ENCODE peak calls at places on chromosomes 5 and 9, in seven cellular contexts. F is K562, Y is SK-N-SH, G is HepG2, K is GM12878, R is HCT116, J is H1. C is an unnamed sample.

GRCh38 chr5:133147815-133148634 is 96.2 kb downstream of the HSPA4 start:
- DNase-seq in F (no peak), K (no peak), R (no peak), G (no peak), J (no peak), Y (no peak), C (no peak)

GRCh38 chr5:118558871-118559270 is 429.5 kb downstream of the DTWD2 start:
- DNase-seq in J (no peak), K (no peak), Y (no peak), F (no peak), R (no peak), G (no peak), C (no peak)

GRCh38 chr5:1865486-1865885 is 17.2 kb downstream of the IRX4 start:
- DNase-seq in Y (no peak), F (no peak), J (no peak), R (no peak), G (no peak), K (no peak), C (no peak)

GRCh38 chr5:177494356-177495195 is 2.8 kb downstream of the PDLIM7 start:
- DNase-seq in J (peak; percentile 75), Y (peak; percentile 88), K (no peak), G (peak; percentile 47), F (peak; percentile 62), R (peak; percentile 49), C (no peak)

GRCh38 chr9:136864996-136865767 is 926 bp downstream of the EDF1 start:
- DNase-seq in G (no peak), J (no peak), K (no peak), F (no peak), R (no peak), Y (no peak), C (no peak)

GRCh38 chr5:37571974-37572373 is 192.9 kb downstream of the WDR70 start:
- DNase-seq in J (no peak), Y (no peak), R (no peak), K (no peak), F (no peak), G (no peak), C (no peak)

GRCh38 chr9:84782228-84782866 is 112.8 kb downstream of the NTRK2 start:
- DNase-seq in Y (no peak), F (no peak), J (no peak), K (no peak), R (no peak), G (no peak), C (no peak)

GRCh38 chr5:148372883-148373282 is 10.9 kb upstream of the FBXO38 start:
- DNase-seq in Y (no peak), F (no peak), K (no peak), R (no peak), J (no peak), G (no peak), C (no peak)

GRCh38 chr5:90142531-90142930 is 267.0 kb downstream of the CETN3 start:
- DNase-seq in G (no peak), K (no peak), J (no peak), R (no peak), Y (no peak), F (no peak), C (no peak)

GRCh38 chr9:32045513-32045912 is 338.9 kb upstream of the ACO1 start:
- DNase-seq in G (no peak), Y (no peak), K (no peak), J (no peak), F (no peak), R (no peak), C (no peak)

GRCh38 chr5:43305948-43306563 is 7.2 kb downstream of the HMGCS1 start:
- DNase-seq in J (no peak), F (peak; percentile 41), R (peak; percentile 41), K (peak; percentile 30), G (peak; percentile 70), Y (peak; percentile 27), C (no peak)

GRCh38 chr9:72633966-72634365 is 112.6 kb downstream of the TMC1 start:
- DNase-seq in Y (no peak), F (peak; percentile 6), J (no peak), R (peak; percentile 15), K (no peak), G (no peak), C (no peak)

GRCh38 chr5:1720396-1721110 is 79.1 kb downstream of the MRPL36 start:
- DNase-seq in F (no peak), R (no peak), J (peak; percentile 29), K (no peak), G (no peak), Y (no peak), C (no peak)

GRCh38 chr9:26321935-26322334 is 570.7 kb downstream of the CAAP1 start:
- DNase-seq in G (no peak), K (no peak), Y (no peak), F (no peak), R (no peak), J (no peak), C (no peak)

GRCh38 chr9:133978226-133979123 is 13.6 kb downstream of the VAV2 start:
- DNase-seq in K (no peak), J (no peak), Y (peak; percentile 25), R (no peak), G (peak; percentile 93), F (no peak), C (no peak)

GRCh38 chr9:133980864-133981588 is 11.1 kb downstream of the VAV2 start:
- DNase-seq in Y (peak; percentile 45), G (no peak), J (no peak), F (no peak), R (no peak), K (no peak), C (no peak)

GRCh38 chr9:133981589-133981957 is 10.6 kb downstream of the VAV2 start:
- DNase-seq in F (no peak), K (no peak), Y (no peak), J (no peak), G (no peak), R (no peak), C (no peak)

GRCh38 chr9:133979124-133979920 is 12.8 kb downstream of the VAV2 start:
- DNase-seq in Y (peak; percentile 38), J (peak; percentile 50), F (no peak), G (peak; percentile 80), K (no peak), R (no peak), C (no peak)

DNA sequence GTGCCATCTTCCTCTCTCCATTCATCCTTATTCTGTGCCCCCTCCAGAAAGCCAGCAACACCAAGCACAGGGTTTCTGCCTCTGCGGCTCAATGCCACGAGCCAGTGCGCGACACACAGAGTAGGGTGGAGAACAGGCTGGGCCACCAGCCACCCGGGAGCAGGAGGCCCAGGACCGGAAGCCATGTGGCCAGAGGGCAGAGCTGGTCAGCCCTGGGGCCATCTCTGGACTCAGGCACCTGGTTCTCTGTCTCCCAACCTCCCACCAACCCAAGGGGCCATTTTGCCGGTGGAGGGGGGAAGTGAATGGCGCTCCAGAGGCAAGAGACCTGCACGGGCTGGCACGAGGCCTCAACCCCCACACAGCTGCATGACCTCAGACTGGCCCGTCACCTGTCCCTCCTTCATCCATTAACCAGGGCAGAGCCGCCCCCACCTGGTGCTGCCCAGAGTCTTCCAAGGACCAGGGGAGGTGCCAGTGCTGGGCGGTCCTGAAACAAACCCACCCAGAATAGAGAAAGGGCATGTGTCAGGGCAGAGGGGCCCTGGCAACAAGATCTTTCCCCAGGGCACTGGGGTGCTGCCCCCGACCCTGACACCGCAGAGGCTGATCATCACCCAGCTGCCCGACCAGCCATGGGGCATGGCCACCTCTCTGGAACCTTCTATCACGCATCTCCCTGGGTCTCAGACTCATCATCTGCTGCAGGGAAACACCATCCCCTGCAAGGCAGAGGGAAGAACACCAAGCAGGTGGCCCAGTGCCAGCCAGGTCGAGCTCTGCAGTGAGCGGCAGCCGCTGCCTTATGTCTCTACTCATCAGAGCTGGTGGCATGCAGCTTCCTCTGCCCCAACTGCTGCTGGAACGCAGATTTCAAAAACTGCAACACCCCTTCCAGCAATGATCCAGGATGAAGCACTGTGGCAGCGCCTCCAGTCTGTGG is 11.9 kb downstream of the VAV2 start:
- DNase-seq in F (no peak), K (no peak), J (no peak), G (no peak), Y (peak; percentile 67), R (no peak), C (no peak)
- TF ChIP-seq JUND in F (no peak), K (no peak), J (no peak), G (no peak), Y (no peak), R (no peak), C (no peak)

DNA sequence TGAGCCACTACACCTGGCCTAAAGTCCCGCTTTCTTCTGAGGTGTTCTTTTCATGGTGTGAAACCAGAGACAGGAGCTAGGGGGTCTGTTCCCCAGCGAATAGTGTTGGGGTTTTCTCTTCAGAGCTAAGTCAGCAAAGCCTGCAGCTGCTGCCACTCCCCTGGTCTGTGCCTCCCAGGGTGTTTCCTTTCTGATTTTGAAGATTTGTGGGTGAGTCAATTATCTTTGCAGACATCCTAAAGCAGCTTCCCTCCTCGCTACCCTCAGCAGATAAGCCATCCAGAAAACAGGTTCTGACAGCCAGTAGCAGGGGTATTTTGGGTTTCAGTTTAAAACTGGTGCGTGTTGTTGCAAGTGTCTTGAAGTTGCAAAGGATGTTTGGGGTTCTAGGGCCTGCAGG is 71.9 kb upstream of the IQGAP2 start:
- DNase-seq in R (no peak), F (no peak), G (no peak), Y (no peak), K (no peak), J (no peak), C (no peak)
- TF ChIP-seq JUND in R (no peak), F (peak; percentile 8), G (no peak), Y (no peak), K (no peak), J (no peak), C (no peak)

DNA sequence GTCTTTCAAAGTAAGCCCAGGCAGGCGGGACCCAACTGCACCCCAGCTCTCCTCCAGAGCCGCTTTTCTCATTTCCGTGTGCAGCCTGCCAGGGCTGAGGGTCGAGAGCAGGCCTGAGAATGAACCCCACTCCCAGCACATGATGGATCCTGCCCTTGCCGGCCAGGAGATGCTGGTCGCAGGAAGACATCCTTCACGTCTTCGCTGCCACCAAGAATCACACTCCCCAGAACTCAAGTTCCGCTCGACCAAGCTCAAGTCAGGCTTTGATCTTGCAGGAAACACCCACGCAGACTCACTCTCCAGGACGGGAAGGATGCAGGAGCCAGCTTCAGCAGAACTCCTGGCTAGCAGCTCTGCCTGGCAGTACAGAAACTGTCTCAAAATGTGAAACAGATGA is 102.5 kb downstream of the ROR2 start:
- DNase-seq in K (no peak), J (no peak), Y (peak; percentile 44), R (no peak), F (no peak), G (no peak), C (no peak)
- TF ChIP-seq JUND in K (no peak), J (no peak), Y (no peak), R (no peak), F (no peak), G (no peak), C (no peak)

GRCh38 chr9:115235221-115235620 is 117.3 kb upstream of the TNC start:
- DNase-seq in F (no peak), G (no peak), J (no peak), Y (no peak), K (no peak), R (no peak), C (no peak)

GRCh38 chr9:115237383-115238087 is 119.6 kb upstream of the TNC start:
- DNase-seq in R (no peak), Y (no peak), F (no peak), G (no peak), K (no peak), J (no peak), C (no peak)

GRCh38 chr9:115232375-115232774 is 114.4 kb upstream of the TNC start:
- DNase-seq in R (no peak), K (no peak), F (no peak), G (no peak), J (no peak), Y (no peak), C (no peak)

GRCh38 chr9:115231116-115231515 is 113.2 kb upstream of the TNC start:
- DNase-seq in F (no peak), K (no peak), G (no peak), R (no peak), Y (no peak), J (no peak), C (no peak)

GRCh38 chr9:115234094-115234493 is 116.1 kb upstream of the TNC start:
- DNase-seq in R (peak; percentile 26), Y (no peak), K (no peak), G (no peak), J (no peak), F (no peak), C (no peak)
- TF ChIP-seq JUND in R (peak; percentile 48), Y (peak; percentile 84), K (no peak), G (no peak), J (no peak), F (no peak), C (no peak)

C was measured in T47D.